ENCODE peak calls at places on chromosomes 4 and X, in nine cellular contexts. One of them, this sample, is unnamed.

GRCh38 chrX:40207626-40208025 is 109.9 kb upstream of the BCOR start:
- DNase-seq in NCI-H2029: no peak
- DNase-seq in lung microvascular endothelial cell: no peak
- DNase-seq in body of pancreas: no peak
- DNase-seq in neural progenitor cell: no peak
- DNase-seq in T47D: no peak
- DNase-seq in activated CD8-positive, alpha-beta memory T cell treated with anti-CD3 and anti-CD28 coated beads, Interleukin-2, amount 50 U/mL, for 4 hours: peak
- DNase-seq in bronchial epithelial cell: peak
- DNase-seq in stromal cell of bone marrow: peak
- DNase-seq in this sample: peak

GRCh38 chrX:13885591-13885990 is 68.7 kb upstream of the GPM6B start:
- DNase-seq in NCI-H2029: no peak
- DNase-seq in lung microvascular endothelial cell: no peak
- DNase-seq in body of pancreas: no peak
- DNase-seq in neural progenitor cell: no peak
- DNase-seq in T47D: no peak
- DNase-seq in activated CD8-positive, alpha-beta memory T cell treated with anti-CD3 and anti-CD28 coated beads, Interleukin-2, amount 50 U/mL, for 4 hours: no peak
- DNase-seq in bronchial epithelial cell: no peak
- DNase-seq in stromal cell of bone marrow: no peak
- DNase-seq in this sample: no peak

GRCh38 chr4:45099471-45099870 is 373.1 kb upstream of the GNPDA2 start:
- DNase-seq in NCI-H2029: no peak
- DNase-seq in lung microvascular endothelial cell: no peak
- DNase-seq in body of pancreas: no peak
- DNase-seq in neural progenitor cell: no peak
- DNase-seq in T47D: no peak
- DNase-seq in activated CD8-positive, alpha-beta memory T cell treated with anti-CD3 and anti-CD28 coated beads, Interleukin-2, amount 50 U/mL, for 4 hours: no peak
- DNase-seq in bronchial epithelial cell: no peak
- DNase-seq in stromal cell of bone marrow: no peak
- DNase-seq in this sample: no peak

GRCh38 chr4:176226736-176227135 is 31.4 kb upstream of the SPATA4 start:
- DNase-seq in NCI-H2029: no peak
- DNase-seq in lung microvascular endothelial cell: no peak
- DNase-seq in body of pancreas: no peak
- DNase-seq in neural progenitor cell: no peak
- DNase-seq in T47D: no peak
- DNase-seq in activated CD8-positive, alpha-beta memory T cell treated with anti-CD3 and anti-CD28 coated beads, Interleukin-2, amount 50 U/mL, for 4 hours: no peak
- DNase-seq in bronchial epithelial cell: no peak
- DNase-seq in stromal cell of bone marrow: peak
- DNase-seq in this sample: no peak

GRCh38 chrX:72126048-72126415 is 5.7 kb downstream of the RTL5 start:
- DNase-seq in NCI-H2029: peak
- DNase-seq in lung microvascular endothelial cell: peak
- DNase-seq in body of pancreas: no peak
- DNase-seq in neural progenitor cell: no peak
- DNase-seq in T47D: no peak
- DNase-seq in activated CD8-positive, alpha-beta memory T cell treated with anti-CD3 and anti-CD28 coated beads, Interleukin-2, amount 50 U/mL, for 4 hours: no peak
- DNase-seq in bronchial epithelial cell: no peak
- DNase-seq in stromal cell of bone marrow: no peak
- DNase-seq in this sample: no peak

GRCh38 chr4:13986533-13986932 is 359.0 kb upstream of the BOD1L1 start:
- DNase-seq in NCI-H2029: no peak
- DNase-seq in lung microvascular endothelial cell: no peak
- DNase-seq in body of pancreas: no peak
- DNase-seq in neural progenitor cell: no peak
- DNase-seq in T47D: no peak
- DNase-seq in activated CD8-positive, alpha-beta memory T cell treated with anti-CD3 and anti-CD28 coated beads, Interleukin-2, amount 50 U/mL, for 4 hours: no peak
- DNase-seq in bronchial epithelial cell: no peak
- DNase-seq in stromal cell of bone marrow: no peak
- DNase-seq in this sample: no peak

GRCh38 chr4:5003372-5003857 is 15.8 kb downstream of the CYTL1 start:
- DNase-seq in NCI-H2029: no peak
- DNase-seq in lung microvascular endothelial cell: no peak
- DNase-seq in body of pancreas: no peak
- DNase-seq in neural progenitor cell: no peak
- DNase-seq in T47D: no peak
- DNase-seq in activated CD8-positive, alpha-beta memory T cell treated with anti-CD3 and anti-CD28 coated beads, Interleukin-2, amount 50 U/mL, for 4 hours: no peak
- DNase-seq in bronchial epithelial cell: no peak
- DNase-seq in stromal cell of bone marrow: no peak
- DNase-seq in this sample: no peak

GRCh38 chrX:78839711-78840110 is 92.2 kb downstream of the LPAR4 start:
- DNase-seq in NCI-H2029: no peak
- DNase-seq in lung microvascular endothelial cell: no peak
- DNase-seq in body of pancreas: no peak
- DNase-seq in neural progenitor cell: no peak
- DNase-seq in T47D: peak
- DNase-seq in activated CD8-positive, alpha-beta memory T cell treated with anti-CD3 and anti-CD28 coated beads, Interleukin-2, amount 50 U/mL, for 4 hours: no peak
- DNase-seq in bronchial epithelial cell: no peak
- DNase-seq in stromal cell of bone marrow: no peak
- DNase-seq in this sample: no peak

GRCh38 chrX:32483534-32484136 is 727.7 kb downstream of the DMD start:
- DNase-seq in NCI-H2029: no peak
- DNase-seq in lung microvascular endothelial cell: no peak
- DNase-seq in body of pancreas: no peak
- DNase-seq in neural progenitor cell: peak
- DNase-seq in T47D: peak
- DNase-seq in activated CD8-positive, alpha-beta memory T cell treated with anti-CD3 and anti-CD28 coated beads, Interleukin-2, amount 50 U/mL, for 4 hours: no peak
- DNase-seq in bronchial epithelial cell: peak
- DNase-seq in stromal cell of bone marrow: no peak
- DNase-seq in this sample: no peak